ENCODE peak calls at places on chromosomes 4 and X, in nine cellular contexts. L, U, F, E, T, Q, G, D and Y are unnamed samples.

GRCh38 chr4:5957091-5957490 is 61.1 kb downstream of the C4orf50 start:
- DNase-seq in L (no peak), U (no peak), F (no peak), E (no peak), T (no peak), Q (no peak), G (no peak), D (no peak), Y (peak)

GRCh38 chrX:107675365-107675654 is 47.0 kb downstream of the PRPS1 start:
- DNase-seq in L (no peak), U (no peak), F (no peak), E (no peak), T (no peak), Q (no peak), G (no peak), D (no peak), Y (no peak)

GRCh38 chr4:110128092-110128989 is 70.1 kb downstream of the ELOVL6 start:
- DNase-seq in L (no peak), U (no peak), F (no peak), E (no peak), T (peak), Q (no peak), G (no peak), D (no peak), Y (no peak)

GRCh38 chr4:121375262-121375661 is 5.6 kb downstream of the QRFPR start:
- DNase-seq in L (no peak), U (peak), F (no peak), E (no peak), T (peak), Q (no peak), G (no peak), D (no peak), Y (no peak)

GRCh38 chrX:40261955-40262596 is 164.3 kb upstream of the BCOR start:
- DNase-seq in L (no peak), U (no peak), F (no peak), E (peak), T (no peak), Q (no peak), G (no peak), D (no peak), Y (no peak)

GRCh38 chrX:110338850-110339373 is 19.7 kb upstream of the RTL9 start:
- DNase-seq in L (no peak), U (no peak), F (no peak), E (no peak), T (peak), Q (no peak), G (no peak), D (no peak), Y (no peak)

GRCh38 chr4:128775916-128776315 is 33.6 kb upstream of the JADE1 start:
- DNase-seq in L (no peak), U (no peak), F (no peak), E (no peak), T (no peak), Q (no peak), G (no peak), D (no peak), Y (no peak)

GRCh38 chr4:159298502-159298901 is 195.6 kb downstream of the RAPGEF2 start:
- DNase-seq in L (no peak), U (peak), F (no peak), E (no peak), T (peak), Q (no peak), G (no peak), D (no peak), Y (no peak)

GRCh38 chrX:153845842-153846241 is 15.5 kb upstream of the PDZD4 start:
- DNase-seq in L (no peak), U (no peak), F (no peak), E (no peak), T (no peak), Q (no peak), G (no peak), D (no peak), Y (no peak)

GRCh38 chrX:10633722-10634121 is 13.3 kb upstream of the MID1 start:
- DNase-seq in L (peak), U (peak), F (no peak), E (no peak), T (peak), Q (no peak), G (peak), D (no peak), Y (no peak)

GRCh38 chr4:177281544-177281943 is 28.1 kb upstream of the NEIL3 start:
- DNase-seq in L (no peak), U (no peak), F (no peak), E (no peak), T (no peak), Q (no peak), G (no peak), D (no peak), Y (no peak)

GRCh38 chr4:83067058-83067639 is 32.2 kb downstream of the COPS4 start:
- DNase-seq in L (peak), U (no peak), F (no peak), E (no peak), T (no peak), Q (no peak), G (no peak), D (no peak), Y (no peak)

GRCh38 chrX:115894087-115894486 is 276.5 kb upstream of the AGTR2 start:
- DNase-seq in L (peak), U (no peak), F (no peak), E (peak), T (no peak), Q (peak), G (peak), D (no peak), Y (no peak)